ENCODE peak calls at places on chromosome 9, in six cellular contexts. K is kidney, M is GM12865, L is GM10248, Y is HFFc6, I is left ventricle myocardium inferior. B is an unnamed sample.

GRCh38 chr9:36407122-36407723 is 7.2 kb upstream of the RNF38 start:
- DNase-seq in K (no peak), M (peak), L (peak), Y (peak), I (no peak), B (peak)

GRCh38 chr9:87016681-87017080 is 69.4 kb upstream of the GAS1 start:
- DNase-seq in K (no peak), M (no peak), L (no peak), Y (no peak), I (no peak), B (no peak)

GRCh38 chr9:136672431-136673087 is 9.8 kb downstream of the EGFL7 start:
- DNase-seq in K (no peak), M (no peak), L (no peak), Y (no peak), I (no peak), B (no peak)

GRCh38 chr9:135036861-135037465 is 50.5 kb upstream of the OLFM1 start:
- DNase-seq in K (no peak), M (no peak), L (no peak), Y (no peak), I (no peak), B (no peak)

GRCh38 chr9:13064060-13064459 is 215.4 kb downstream of the MPDZ start:
- DNase-seq in K (no peak), M (no peak), L (no peak), Y (no peak), I (no peak), B (no peak)

GRCh38 chr9:37727002-37727401 is 26.6 kb upstream of the TRMT10B start:
- DNase-seq in K (no peak), M (no peak), L (no peak), Y (no peak), I (no peak), B (no peak)

GRCh38 chr9:16344343-16344742 is 526.1 kb downstream of the BNC2 start:
- DNase-seq in K (no peak), M (no peak), L (no peak), Y (peak), I (no peak), B (no peak)

GRCh38 chr9:72983512-72984021 is 30.7 kb upstream of the ALDH1A1 start:
- DNase-seq in K (no peak), M (no peak), L (no peak), Y (peak), I (no peak), B (no peak)

GRCh38 chr9:113541019-113541900 is 77.7 kb downstream of the RGS3 start:
- DNase-seq in K (no peak), M (no peak), L (no peak), Y (peak), I (no peak), B (no peak)

GRCh38 chr9:118652258-118652657 is 717.0 kb downstream of the BRINP1 start:
- DNase-seq in K (no peak), M (no peak), L (no peak), Y (no peak), I (no peak), B (no peak)

GRCh38 chr9:34334337-34334824 is 5.0 kb downstream of the NUDT2 start:
- DNase-seq in K (no peak), M (no peak), L (no peak), Y (no peak), I (no peak), B (no peak)

GRCh38 chr9:99752710-99753109 is 69.0 kb upstream of the NR4A3 start:
- DNase-seq in K (no peak), M (no peak), L (no peak), Y (peak), I (no peak), B (no peak)

GRCh38 chr9:124706685-124707084 is 64.4 kb downstream of the NR6A1 start:
- DNase-seq in K (no peak), M (no peak), L (no peak), Y (no peak), I (no peak), B (no peak)

GRCh38 chr9:79662553-79662956 is 90.8 kb downstream of the TLE4 start:
- DNase-seq in K (no peak), M (no peak), L (no peak), Y (peak), I (no peak), B (no peak)

GRCh38 chr9:101457003-101457402 is 21.4 kb upstream of the ALDOB start:
- DNase-seq in K (no peak), M (no peak), L (no peak), Y (no peak), I (no peak), B (no peak)

GRCh38 chr9:91207481-91207888 is 154.2 kb downstream of the AUH start:
- DNase-seq in K (no peak), M (peak), L (no peak), Y (peak), I (no peak), B (no peak)

GRCh38 chr9:21965401-21965951 is 28.7 kb downstream of the CDKN2A start:
- DNase-seq in K (peak), M (peak), L (peak), Y (peak), I (no peak), B (peak)

GRCh38 chr9:16039103-16039987 is 486.5 kb downstream of the CCDC171 start:
- DNase-seq in K (no peak), M (peak), L (no peak), Y (no peak), I (no peak), B (peak)

GRCh38 chr9:126701820-126702500 is 88.2 kb downstream of the LMX1B start:
- DNase-seq in K (peak), M (no peak), L (no peak), Y (no peak), I (no peak), B (no peak)

GRCh38 chr9:79220666-79221065 is 351.1 kb upstream of the TLE4 start:
- DNase-seq in K (no peak), M (no peak), L (no peak), Y (peak), I (no peak), B (no peak)

GRCh38 chr9:94014066-94014654 is 59.0 kb upstream of the BARX1 start:
- DNase-seq in K (no peak), M (peak), L (peak), Y (peak), I (no peak), B (no peak)

GRCh38 chr9:116318463-116319271 is 165.1 kb downstream of the PAPPA start:
- DNase-seq in K (no peak), M (no peak), L (no peak), Y (no peak), I (peak), B (no peak)

GRCh38 chr9:120933310-120934044 is 6.9 kb upstream of the TRAF1 start:
- DNase-seq in K (no peak), M (peak), L (no peak), Y (no peak), I (no peak), B (no peak)

GRCh38 chr9:73683862-73684591 is 532.4 kb downstream of the ANXA1 start:
- DNase-seq in K (no peak), M (peak), L (no peak), Y (peak), I (no peak), B (no peak)

GRCh38 chr9:114112778-114113585 is 13.9 kb upstream of the KIF12 start:
- DNase-seq in K (peak), M (no peak), L (no peak), Y (peak), I (peak), B (no peak)

GRCh38 chr9:69877852-69878507 is 57.4 kb downstream of the CFAP95 start:
- DNase-seq in K (no peak), M (peak), L (peak), Y (peak), I (no peak), B (no peak)
- TF ChIP-seq CTCF in K (peak), M (peak), L (peak), Y (peak), I (peak), B (peak)

DNA sequence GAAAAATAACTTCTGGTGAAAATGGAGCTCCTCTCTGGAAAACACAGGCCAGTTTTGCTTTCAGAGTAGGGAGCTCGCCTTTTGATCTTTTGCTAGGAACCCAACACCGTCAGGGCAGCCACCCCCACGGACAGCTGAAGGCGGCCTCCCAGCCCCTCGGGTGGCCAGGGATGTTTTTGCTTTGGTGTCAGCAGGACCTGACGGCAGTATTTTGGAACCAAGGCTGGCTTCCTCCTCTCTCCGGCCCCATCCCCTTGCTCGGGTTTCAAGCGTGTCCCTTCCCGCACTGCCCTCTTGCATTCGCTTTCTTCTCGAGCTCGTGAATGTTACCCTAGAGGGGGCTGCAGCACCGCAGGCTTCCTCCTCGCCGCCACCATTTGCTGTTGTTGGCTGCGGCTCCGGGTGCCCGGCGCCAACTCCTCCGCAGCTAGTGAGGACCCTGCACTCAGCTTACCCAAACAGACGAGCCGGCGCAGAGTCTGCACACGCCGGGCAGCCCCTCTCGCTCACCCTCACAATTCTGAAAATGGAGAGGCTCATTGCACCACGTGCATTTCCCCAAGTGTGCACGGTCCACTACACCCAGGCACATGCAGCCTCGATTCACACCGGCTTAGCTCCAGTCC is 35.5 kb upstream of the ADAMTSL1 start:
- DNase-seq in K (peak), M (no peak), L (no peak), Y (peak), I (peak), B (no peak)
- TF ChIP-seq CTCF in K (no peak), M (no peak), L (no peak), Y (peak), I (peak), B (no peak)

DNA sequence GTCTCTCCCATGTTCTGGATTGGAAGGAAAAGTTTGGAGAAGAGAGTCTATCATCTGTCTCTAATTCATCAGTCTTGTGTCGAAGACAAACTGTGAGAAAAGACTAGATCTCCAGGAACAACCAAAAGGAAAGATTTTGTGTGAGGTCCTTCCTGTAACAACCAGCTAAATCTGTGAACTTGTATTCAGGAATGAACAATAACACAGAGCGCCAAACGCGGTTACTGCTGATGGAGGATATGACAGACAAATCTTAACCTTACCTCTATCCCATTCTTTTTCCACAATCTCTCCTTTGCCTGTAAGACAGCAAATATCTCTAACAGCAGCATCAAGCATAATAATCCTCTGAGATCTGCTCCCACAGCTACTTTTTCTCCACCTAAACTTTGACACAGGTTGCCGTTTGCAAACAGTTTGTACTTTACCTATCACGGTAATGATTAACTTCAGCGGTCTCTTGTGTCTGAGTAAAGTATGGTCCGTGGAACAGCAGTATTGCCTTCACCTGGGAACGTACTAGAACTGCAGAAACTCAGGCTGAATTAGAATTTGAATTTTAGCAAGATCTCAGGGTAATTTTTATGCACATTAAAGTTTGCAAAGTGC is 387.6 kb downstream of the ELAVL2 start:
- DNase-seq in K (no peak), M (no peak), L (no peak), Y (no peak), I (no peak), B (no peak)
- TF ChIP-seq CTCF in K (no peak), M (no peak), L (no peak), Y (no peak), I (no peak), B (no peak)

DNA sequence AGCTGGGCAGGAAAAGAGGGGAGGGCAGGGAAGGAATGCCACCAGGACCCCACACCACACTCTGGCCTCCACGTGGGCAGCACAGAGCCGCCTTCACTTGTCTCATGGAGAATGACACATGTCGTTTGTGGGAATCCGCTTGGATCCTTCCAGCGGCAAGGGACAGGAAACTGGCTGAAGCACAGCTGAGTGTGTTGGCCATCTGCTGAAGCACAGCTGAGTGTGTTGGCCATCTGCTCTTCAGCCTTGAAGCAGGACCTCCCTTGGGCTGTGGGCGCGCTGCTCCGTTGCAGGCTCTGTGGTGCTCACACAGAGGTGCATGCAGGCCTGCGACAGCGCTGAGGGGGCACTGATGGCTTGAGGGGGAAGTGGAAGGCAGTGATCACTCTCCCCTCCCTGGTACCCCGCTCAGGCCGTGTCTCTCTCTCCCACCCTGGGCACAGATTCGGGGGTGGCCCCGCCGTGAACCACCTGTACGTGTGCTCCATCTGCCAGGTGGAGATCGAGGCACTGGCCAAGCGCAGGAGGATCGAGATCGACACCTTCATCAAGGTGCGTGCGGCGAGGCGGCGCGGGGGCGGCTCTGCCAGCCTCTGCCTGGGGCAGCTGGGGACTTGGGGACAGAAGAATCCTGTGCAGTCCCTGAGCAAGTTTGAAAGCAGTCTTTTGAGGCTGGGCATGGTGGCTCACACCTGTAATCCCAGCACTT is 40.6 kb downstream of the USP20 start:
- DNase-seq in K (no peak), M (no peak), L (no peak), Y (no peak), I (no peak), B (no peak)
- TF ChIP-seq CTCF in K (no peak), M (no peak), L (no peak), Y (peak), I (no peak), B (no peak)